ENCODE peak calls at places on chromosome 1, in seven cellular contexts. H is IMR-90, N is breast epithelium, Y is astrocyte, L is transverse colon, V is lower lobe of right lung, Z is HepG2. M is an unnamed sample. For H3K4me1 and H3K36me3, the result is how much of the 10 kb centered on the place peaks cover.

GRCh38 chr1:242787968-242788367 is 263.5 kb upstream of the PLD5 start:
- DNase-seq in Y (peak), L (no peak), H (no peak), N (no peak), Z (no peak), V (no peak), M (no peak)

GRCh38 chr1:229430761-229431269 is 3.1 kb downstream of the ACTA1 start:
- DNase-seq in L (peak), H (peak), Z (no peak), Y (peak), V (peak), N (no peak), M (peak)

GRCh38 chr1:221839794-221840395 is 98.0 kb upstream of the DUSP10 start:
- DNase-seq in H (peak), Z (peak), Y (peak), N (peak), L (peak), V (no peak), M (no peak)

GRCh38 chr1:1471389-1472045 is at the start of gene ATAD3B:
- DNase-seq in V (peak), N (peak), Z (peak), Y (peak), H (peak), L (peak), M (peak)

GRCh38 chr1:204591473-204592090 is 75.4 kb downstream of the MDM4 start:
- DNase-seq in N (no peak), L (no peak), Z (no peak), H (peak), Y (peak), V (no peak), M (no peak)

GRCh38 chr1:35675773-35676172 is 34.4 kb upstream of the PSMB2 start:
- DNase-seq in Z (no peak), H (peak), N (no peak), V (no peak), L (no peak), Y (peak), M (no peak)

GRCh38 chr1:71228236-71228635 is 147.4 kb upstream of the ZRANB2 start:
- DNase-seq in V (no peak), Z (no peak), N (no peak), L (no peak), Y (no peak), H (no peak), M (no peak)

GRCh38 chr1:184553845-184554244 is 167.0 kb downstream of the C1orf21 start:
- DNase-seq in L (no peak), Z (no peak), H (no peak), N (no peak), V (no peak), Y (no peak), M (no peak)

GRCh38 chr1:193185861-193186714 is at the start of gene B3GALT2:
- DNase-seq in N (no peak), L (peak), Z (peak), V (no peak), Y (peak), H (peak), M (no peak)

GRCh38 chr1:235404190-235404589 is 37.0 kb downstream of the TBCE start:
- DNase-seq in V (no peak), N (no peak), Z (no peak), L (no peak), H (no peak), Y (peak), M (no peak)

GRCh38 chr1:154221815-154222081 is 993 bp downstream of the UBAP2L start:
- DNase-seq in L (no peak), N (no peak), V (no peak), H (peak), Y (peak), Z (peak), M (peak)

GRCh38 chr1:154220970-154221814 is 437 bp downstream of the UBAP2L start:
- DNase-seq in Z (no peak), L (peak), N (peak), H (peak), Y (no peak), V (peak), M (peak)

GRCh38 chr1:154222918-154223317 is 2.2 kb downstream of the UBAP2L start:
- DNase-seq in Z (no peak), H (no peak), L (no peak), V (no peak), Y (no peak), N (no peak), M (no peak)

GRCh38 chr1:154222518-154222917 is 1.8 kb downstream of the UBAP2L start:
- DNase-seq in L (no peak), Y (no peak), Z (no peak), V (no peak), N (no peak), H (no peak), M (no peak)

DNA sequence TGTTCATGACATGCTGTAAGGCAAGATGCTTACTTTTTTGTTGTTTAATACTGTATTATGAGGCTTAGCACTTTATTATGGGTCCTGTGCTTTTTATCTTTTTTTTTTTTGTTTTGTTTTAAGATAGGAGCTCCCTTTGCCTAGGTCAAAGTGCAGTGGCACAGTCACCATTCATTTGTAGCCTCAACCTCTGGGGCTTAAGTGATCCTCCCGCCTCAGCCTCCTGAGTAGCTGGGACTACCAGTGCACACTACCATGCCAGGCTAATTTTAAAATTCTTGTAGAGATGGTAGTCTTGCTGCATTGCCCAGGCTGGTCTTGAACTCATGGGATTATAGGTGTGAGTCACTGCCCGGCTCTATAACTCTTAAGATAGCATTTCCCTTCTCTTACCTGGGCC is 4.6 kb downstream of the UBAP2L start:
- DNase-seq in V (no peak), Y (no peak), N (no peak), Z (no peak), H (no peak), L (no peak), M (no peak)
- H3K4me1 ChIP-seq in V (under half), Y (under half), N (under half), Z (half or more), H (under half), L (under half), M (under half)

GRCh38 chr1:114735479-114735878 is 18.9 kb upstream of the NRAS start:
- DNase-seq in V (no peak), H (no peak), Z (no peak), Y (no peak), N (no peak), L (no peak), M (no peak)

GRCh38 chr1:114745351-114745750 is 12.4 kb downstream of the CSDE1 start:
- DNase-seq in H (peak), Y (peak), L (no peak), Z (no peak), V (no peak), N (no peak), M (no peak)

GRCh38 chr1:114737314-114737713 is 20.5 kb downstream of the CSDE1 start:
- DNase-seq in H (no peak), N (no peak), L (peak), Y (no peak), Z (no peak), V (no peak), M (no peak)

GRCh38 chr1:114741963-114742746 is 15.6 kb downstream of the CSDE1 start:
- DNase-seq in H (no peak), Y (no peak), N (no peak), L (no peak), Z (no peak), V (no peak), M (no peak)

GRCh38 chr1:114740331-114740730 is 17.5 kb downstream of the CSDE1 start:
- DNase-seq in V (no peak), N (no peak), Y (no peak), L (no peak), H (no peak), Z (no peak), M (no peak)
- H3K36me3 ChIP-seq in V (half or more), N (under half), Y (half or more), L (under half), H (under half), Z (half or more), M (under half)

GRCh38 chr1:50667272-50667671 is 244.0 kb upstream of the DMRTA2 start:
- DNase-seq in N (no peak), H (no peak), V (no peak), Z (no peak), L (no peak), Y (no peak), M (no peak)
- TF ChIP-seq CTCF in N (no peak), H (no peak), V (no peak), Z (no peak), L (no peak), Y (no peak), M (no peak)

DNA sequence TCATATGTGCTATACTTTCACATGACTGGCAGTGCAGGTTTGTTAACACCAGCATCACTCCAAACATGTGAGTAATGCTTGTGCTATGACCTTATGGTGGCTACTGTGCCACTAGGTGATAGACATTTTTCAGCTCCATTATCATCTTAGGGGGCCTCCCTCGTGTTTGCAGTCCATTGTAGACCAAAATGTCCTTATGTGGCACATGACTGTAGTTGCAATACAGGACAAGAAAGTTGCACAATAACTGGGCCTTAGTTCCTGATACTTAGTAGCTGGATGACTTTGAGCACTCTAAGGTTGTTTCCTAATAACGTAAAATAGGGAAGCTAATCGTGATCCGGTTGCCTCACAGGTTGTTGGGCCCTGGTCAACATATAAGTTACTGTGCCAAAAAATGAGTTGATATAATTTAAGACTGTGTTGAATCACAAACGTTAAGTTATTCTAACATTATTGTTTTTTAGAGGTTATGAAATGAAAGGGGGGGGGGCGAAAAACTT is 511 bp upstream of the SNX27 start:
- DNase-seq in H (peak), N (no peak), V (peak), Y (peak), Z (peak), L (peak), M (peak)
- H3K4me1 ChIP-seq in H (under half), N (under half), V (under half), Y (under half), Z (half or more), L (under half), M (under half)

DNA sequence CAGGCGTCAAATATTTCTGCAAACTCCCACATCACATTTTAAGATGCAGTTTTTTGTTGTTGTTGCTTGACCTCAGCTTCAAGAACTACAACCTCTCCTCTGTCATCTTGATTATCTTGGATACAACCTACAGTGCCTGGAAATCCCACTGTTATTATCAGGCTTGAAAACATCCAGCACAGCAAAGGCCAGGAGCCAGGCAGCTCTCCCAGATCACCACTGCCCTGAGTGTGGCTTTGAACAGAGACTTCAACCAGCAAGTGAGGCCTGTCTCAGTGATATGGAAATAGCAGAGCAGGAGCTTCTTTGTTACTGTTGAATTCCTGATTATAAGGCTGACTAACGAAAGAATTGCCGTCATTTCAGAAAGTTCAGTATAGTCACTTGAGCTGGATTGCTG is 28.5 kb downstream of the CCDC190 start:
- DNase-seq in N (no peak), Z (no peak), V (no peak), Y (no peak), H (no peak), L (no peak), M (no peak)
- H3K36me3 ChIP-seq in N (under half), Z (under half), V (under half), Y (under half), H (under half), L (under half), M (under half)

GRCh38 chr1:207695943-207696342 is 51.0 kb downstream of the CR1L start:
- DNase-seq in V (no peak), Z (no peak), Y (no peak), L (no peak), H (no peak), N (no peak), M (no peak)

GRCh38 chr1:207702317-207702716 is 49.5 kb upstream of the CD46 start:
- DNase-seq in N (no peak), H (no peak), Y (no peak), V (no peak), Z (no peak), L (no peak), M (no peak)

GRCh38 chr1:207703712-207704111 is 48.1 kb upstream of the CD46 start:
- DNase-seq in Y (no peak), L (no peak), V (no peak), Z (no peak), H (no peak), N (no peak), M (no peak)

DNA sequence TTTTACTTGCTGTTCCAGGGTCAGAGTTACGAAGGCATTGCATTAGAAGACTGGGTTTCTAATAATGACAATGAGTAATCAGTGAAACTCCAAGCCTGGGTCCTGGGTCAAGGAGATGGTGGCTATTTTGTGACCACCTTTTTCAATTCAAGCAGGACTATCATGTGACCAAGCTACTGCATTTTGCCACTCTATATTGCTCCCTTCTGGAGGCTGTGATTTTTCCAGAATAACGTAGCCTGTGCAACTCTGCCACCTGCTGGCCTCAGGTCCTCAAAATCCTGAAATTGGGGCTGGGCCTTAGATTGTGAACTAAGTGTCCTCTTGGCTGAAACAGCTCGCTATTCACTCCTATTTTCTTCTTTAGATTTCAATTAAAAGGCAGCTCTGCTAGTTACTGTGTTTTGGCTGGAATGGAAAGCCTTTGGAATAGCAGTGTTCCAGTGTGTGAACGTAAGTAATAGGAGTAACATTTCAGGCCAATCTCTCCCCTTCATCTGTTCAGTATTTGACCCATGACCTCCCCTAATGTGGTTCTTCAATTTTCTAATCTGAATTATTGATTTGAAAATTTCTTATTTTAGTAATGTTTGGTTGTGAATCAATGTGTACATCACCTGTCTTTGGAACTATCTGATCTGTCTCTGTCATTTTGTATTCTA is 52.9 kb upstream of the CD46 start:
- DNase-seq in V (no peak), H (peak), Y (peak), L (peak), N (peak), Z (peak), M (peak)
- TF ChIP-seq CTCF in V (peak), H (peak), Y (peak), L (peak), N (peak), Z (peak), M (peak)